ENCODE peak calls at places on chromosomes 5 and 9, in four cellular contexts. One of them, this sample, is unnamed.
A peak's percentile ranks its signal among the peaks of the same experiment; 100 is the strongest.

GRCh38 chr5:144309265-144309664 is 138.6 kb downstream of the KCTD16 start:
- DNase-seq in A549: no peak
- DNase-seq in B cell: no peak
- DNase-seq in bronchial epithelial cell: no peak
- DNase-seq in this sample: no peak

GRCh38 chr9:26658476-26658875 is 234.1 kb downstream of the CAAP1 start:
- DNase-seq in B cell: no peak
- DNase-seq in bronchial epithelial cell: no peak
- DNase-seq in A549: no peak
- DNase-seq in this sample: no peak

GRCh38 chr9:114003756-114004155 is 74.3 kb downstream of the AMBP start:
- DNase-seq in bronchial epithelial cell: no peak
- DNase-seq in B cell: no peak
- DNase-seq in A549: no peak
- DNase-seq in this sample: no peak

GRCh38 chr9:12785251-12785880 is 10.5 kb downstream of the LURAP1L start:
- DNase-seq in A549: no peak
- DNase-seq in bronchial epithelial cell: peak; percentile 81
- DNase-seq in B cell: no peak
- DNase-seq in this sample: no peak

GRCh38 chr9:121581775-121582600 is 69.4 kb upstream of the DAB2IP start:
- DNase-seq in B cell: no peak
- DNase-seq in A549: no peak
- DNase-seq in bronchial epithelial cell: no peak
- DNase-seq in this sample: no peak

GRCh38 chr9:93267091-93267541 is 83.2 kb downstream of the WNK2 start:
- DNase-seq in B cell: peak; percentile 21
- DNase-seq in bronchial epithelial cell: no peak
- DNase-seq in A549: no peak
- DNase-seq in this sample: peak; percentile 22

GRCh38 chr9:447230-448025 is 232.8 kb downstream of the DOCK8 start:
- DNase-seq in bronchial epithelial cell: peak; percentile 97
- DNase-seq in A549: peak; percentile 55
- DNase-seq in B cell: no peak
- DNase-seq in this sample: peak; percentile 26

GRCh38 chr5:149152317-149152746 is 11.0 kb downstream of the ABLIM3 start:
- DNase-seq in bronchial epithelial cell: peak; percentile 27
- DNase-seq in A549: peak; percentile 44
- DNase-seq in B cell: no peak
- DNase-seq in this sample: no peak

GRCh38 chr5:126778675-126779403 is 1.9 kb downstream of the LMNB1 start:
- DNase-seq in B cell: no peak
- DNase-seq in bronchial epithelial cell: no peak
- DNase-seq in A549: no peak
- DNase-seq in this sample: no peak

GRCh38 chr9:36575411-36575882 is 2.8 kb downstream of the MELK start:
- DNase-seq in bronchial epithelial cell: peak; percentile 51
- DNase-seq in B cell: no peak
- DNase-seq in A549: no peak
- DNase-seq in this sample: no peak

GRCh38 chr5:131245948-131246347 is 17.9 kb upstream of the CDC42SE2 start:
- DNase-seq in B cell: no peak
- DNase-seq in bronchial epithelial cell: no peak
- DNase-seq in A549: no peak
- DNase-seq in this sample: no peak

GRCh38 chr9:2740616-2741015 is 23.3 kb downstream of the KCNV2 start:
- DNase-seq in B cell: no peak
- DNase-seq in A549: no peak
- DNase-seq in bronchial epithelial cell: no peak
- DNase-seq in this sample: no peak

GRCh38 chr5:137753227-137753985 is 757 bp downstream of the HNRNPA0 start:
- DNase-seq in bronchial epithelial cell: no peak
- DNase-seq in A549: no peak
- DNase-seq in B cell: peak; percentile 43
- DNase-seq in this sample: peak; percentile 51

GRCh38 chr9:100492952-100493351 is 20.0 kb downstream of the TMEFF1 start:
- DNase-seq in bronchial epithelial cell: no peak
- DNase-seq in B cell: no peak
- DNase-seq in A549: no peak
- DNase-seq in this sample: no peak

GRCh38 chr9:16207161-16207560 is 654.3 kb downstream of the CCDC171 start:
- DNase-seq in A549: no peak
- DNase-seq in B cell: no peak
- DNase-seq in bronchial epithelial cell: no peak
- DNase-seq in this sample: no peak

GRCh38 chr9:113890693-113891092 is 14.6 kb downstream of the ZNF618 start:
- DNase-seq in bronchial epithelial cell: no peak
- DNase-seq in B cell: no peak
- DNase-seq in A549: no peak
- DNase-seq in this sample: no peak

GRCh38 chr5:161230222-161230621 is 316.3 kb downstream of the GABRB2 start:
- DNase-seq in B cell: no peak
- DNase-seq in bronchial epithelial cell: peak; percentile 31
- DNase-seq in A549: no peak
- DNase-seq in this sample: no peak

GRCh38 chr9:129183495-129184308 is 5.6 kb upstream of the IER5L start:
- DNase-seq in bronchial epithelial cell: no peak
- DNase-seq in A549: no peak
- DNase-seq in B cell: no peak
- DNase-seq in this sample: no peak

GRCh38 chr5:107127906-107128305 is 542.8 kb downstream of the EFNA5 start:
- DNase-seq in A549: no peak
- DNase-seq in B cell: no peak
- DNase-seq in bronchial epithelial cell: no peak
- DNase-seq in this sample: no peak

GRCh38 chr9:129427113-129427512 is 193.8 kb downstream of the C9orf50 start:
- DNase-seq in bronchial epithelial cell: no peak
- DNase-seq in A549: no peak
- DNase-seq in B cell: no peak
- DNase-seq in this sample: no peak

GRCh38 chr5:130063603-130064002 is 159.3 kb downstream of the CHSY3 start:
- DNase-seq in A549: no peak
- DNase-seq in B cell: no peak
- DNase-seq in bronchial epithelial cell: no peak
- DNase-seq in this sample: no peak

GRCh38 chr5:141867139-141867538 is 11.1 kb downstream of the PCDH1 start:
- DNase-seq in bronchial epithelial cell: no peak
- DNase-seq in B cell: no peak
- DNase-seq in A549: no peak
- DNase-seq in this sample: no peak

GRCh38 chr5:150766265-150766664 is 7.4 kb upstream of the DCTN4 start:
- DNase-seq in B cell: no peak
- DNase-seq in A549: no peak
- DNase-seq in bronchial epithelial cell: no peak
- DNase-seq in this sample: no peak

GRCh38 chr9:76459691-76460635 is 981 bp downstream of the GCNT1 start:
- DNase-seq in B cell: peak; percentile 36
- DNase-seq in A549: peak; percentile 33
- DNase-seq in bronchial epithelial cell: peak; percentile 65
- DNase-seq in this sample: peak; percentile 36

GRCh38 chr5:160262151-160262550 is 32.8 kb downstream of the FABP6 start:
- DNase-seq in B cell: no peak
- DNase-seq in bronchial epithelial cell: no peak
- DNase-seq in A549: no peak
- DNase-seq in this sample: no peak

GRCh38 chr5:22916393-22916792 is 63.2 kb upstream of the CDH12 start:
- DNase-seq in A549: no peak
- DNase-seq in B cell: no peak
- DNase-seq in bronchial epithelial cell: no peak
- DNase-seq in this sample: no peak

GRCh38 chr5:127031147-127031862 is 947 bp upstream of the MARCHF3 start:
- DNase-seq in B cell: peak; percentile 55
- DNase-seq in bronchial epithelial cell: no peak
- DNase-seq in A549: peak; percentile 9
- DNase-seq in this sample: peak; percentile 56

GRCh38 chr5:162189719-162190118 is 122.1 kb downstream of the GABRG2 start:
- DNase-seq in B cell: no peak
- DNase-seq in bronchial epithelial cell: no peak
- DNase-seq in A549: no peak
- DNase-seq in this sample: no peak

GRCh38 chr9:31415184-31415583 is 969.3 kb upstream of the ACO1 start:
- DNase-seq in A549: no peak
- DNase-seq in B cell: no peak
- DNase-seq in bronchial epithelial cell: no peak
- DNase-seq in this sample: no peak

GRCh38 chr9:111603041-111603440 is 3.6 kb upstream of the PTGR1 start:
- DNase-seq in B cell: no peak
- DNase-seq in A549: no peak
- DNase-seq in bronchial epithelial cell: no peak
- DNase-seq in this sample: no peak

GRCh38 chr5:14267166-14267838 is 124.2 kb downstream of the TRIO start:
- DNase-seq in B cell: no peak
- DNase-seq in A549: no peak
- DNase-seq in bronchial epithelial cell: no peak
- DNase-seq in this sample: no peak

GRCh38 chr5:157167219-157167621 is 1.2 kb upstream of the GARIN3 start:
- DNase-seq in B cell: no peak
- DNase-seq in bronchial epithelial cell: no peak
- DNase-seq in A549: no peak
- DNase-seq in this sample: no peak

GRCh38 chr9:133992780-133993634 is 883 bp upstream of the VAV2 start:
- DNase-seq in bronchial epithelial cell: peak; percentile 86
- DNase-seq in B cell: peak; percentile 94
- DNase-seq in A549: peak; percentile 64
- DNase-seq in this sample: peak; percentile 92

GRCh38 chr5:133298447-133298846 is 246.6 kb downstream of the HSPA4 start:
- DNase-seq in bronchial epithelial cell: no peak
- DNase-seq in A549: no peak
- DNase-seq in B cell: no peak
- DNase-seq in this sample: no peak

GRCh38 chr9:78118742-78119473 is 87.3 kb upstream of the GNAQ start:
- DNase-seq in bronchial epithelial cell: peak; percentile 95
- DNase-seq in A549: no peak
- DNase-seq in B cell: no peak
- DNase-seq in this sample: peak; percentile 34

GRCh38 chr9:82504620-82505019 is 516.0 kb downstream of the SPATA31D1 start:
- DNase-seq in A549: no peak
- DNase-seq in B cell: no peak
- DNase-seq in bronchial epithelial cell: no peak
- DNase-seq in this sample: no peak
- TF ChIP-seq CTCF in A549: no peak
- TF ChIP-seq CTCF in B cell: no peak
- TF ChIP-seq CTCF in bronchial epithelial cell: no peak
- TF ChIP-seq CTCF in this sample: no peak

GRCh38 chr5:174327317-174327864 is 281.9 kb downstream of the NSG2 start:
- DNase-seq in bronchial epithelial cell: peak; percentile 30
- DNase-seq in A549: peak; percentile 83
- DNase-seq in B cell: no peak
- DNase-seq in this sample: peak; percentile 77
- TF ChIP-seq CTCF in bronchial epithelial cell: peak; percentile 58
- TF ChIP-seq CTCF in A549: peak; percentile 85
- TF ChIP-seq CTCF in B cell: peak; percentile 37
- TF ChIP-seq CTCF in this sample: peak; percentile 51

DNA sequence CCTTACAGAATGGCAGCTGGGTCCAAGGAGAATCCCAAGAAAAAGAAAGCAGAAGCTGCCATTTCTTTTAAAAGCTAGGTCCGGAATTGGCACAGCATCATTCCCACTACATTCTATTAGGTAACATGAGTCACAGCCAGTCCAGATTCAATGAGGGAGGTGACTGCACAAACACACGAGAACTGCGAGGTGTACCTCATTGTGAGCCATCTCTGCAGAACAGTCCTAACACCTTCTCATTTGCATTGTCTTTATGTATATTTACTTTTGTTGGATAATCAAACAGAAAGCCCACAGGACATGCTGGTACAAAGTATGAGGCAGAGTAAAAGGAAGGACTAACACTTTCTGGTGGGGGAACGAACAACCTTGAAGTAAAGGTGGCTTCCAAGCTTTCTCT is 14.6 kb upstream of the HABP4 start:
- DNase-seq in bronchial epithelial cell: peak; percentile 85
- DNase-seq in B cell: no peak
- DNase-seq in A549: no peak
- DNase-seq in this sample: no peak
- TF ChIP-seq CTCF in bronchial epithelial cell: no peak
- TF ChIP-seq CTCF in B cell: no peak
- TF ChIP-seq CTCF in A549: no peak
- TF ChIP-seq CTCF in this sample: no peak

DNA sequence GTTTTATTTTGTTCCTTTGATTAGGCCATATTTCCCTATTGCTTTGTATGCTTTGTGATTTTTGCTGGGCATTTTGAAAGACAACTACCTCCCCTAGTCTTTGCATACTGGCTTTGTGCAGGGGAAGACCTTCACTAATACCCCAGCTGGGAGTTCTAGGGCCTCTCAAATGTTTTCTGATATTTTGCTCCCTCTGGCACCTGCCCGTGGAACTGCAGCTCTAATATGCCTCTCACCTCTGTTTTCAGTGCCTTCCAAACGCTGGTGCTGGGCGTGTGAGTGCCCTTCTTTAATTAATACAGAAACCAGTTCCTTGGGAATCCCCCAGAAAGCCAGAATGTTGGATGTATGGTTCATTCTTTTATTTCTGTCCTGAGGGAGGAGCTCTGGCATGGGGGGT is 204.5 kb downstream of the COMMD10 start:
- DNase-seq in A549: no peak
- DNase-seq in bronchial epithelial cell: no peak
- DNase-seq in B cell: no peak
- DNase-seq in this sample: no peak
- TF ChIP-seq CTCF in A549: no peak
- TF ChIP-seq CTCF in bronchial epithelial cell: no peak
- TF ChIP-seq CTCF in B cell: no peak
- TF ChIP-seq CTCF in this sample: no peak

DNA sequence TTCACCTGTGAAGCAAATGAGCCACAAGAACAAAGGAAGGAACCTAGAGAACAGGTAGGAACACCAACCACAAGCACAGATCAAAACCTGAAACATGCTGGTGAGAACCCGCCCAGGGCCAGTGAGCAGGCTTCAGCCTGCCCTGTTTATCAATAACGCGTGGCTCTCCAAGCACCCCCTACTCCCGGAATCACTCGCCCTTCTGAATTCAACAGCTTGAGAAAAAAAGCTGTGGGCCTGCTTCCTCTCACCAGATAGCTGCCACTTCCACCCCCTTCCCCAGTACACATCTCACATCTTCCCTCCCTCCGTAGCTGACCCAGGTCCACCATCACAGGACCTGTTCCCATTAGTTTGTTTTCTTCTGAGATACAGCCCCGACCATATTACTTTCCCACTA is 30.4 kb downstream of the B4GALT1 start:
- DNase-seq in B cell: no peak
- DNase-seq in bronchial epithelial cell: peak; percentile 72
- DNase-seq in A549: no peak
- DNase-seq in this sample: no peak
- TF ChIP-seq CTCF in B cell: no peak
- TF ChIP-seq CTCF in bronchial epithelial cell: no peak
- TF ChIP-seq CTCF in A549: no peak
- TF ChIP-seq CTCF in this sample: no peak

GRCh38 chr5:163306421-163306820 is 131.0 kb upstream of the CCNG1 start:
- DNase-seq in B cell: no peak
- DNase-seq in A549: no peak
- DNase-seq in bronchial epithelial cell: peak; percentile 21
- DNase-seq in this sample: no peak
- TF ChIP-seq CTCF in B cell: peak; percentile 17
- TF ChIP-seq CTCF in A549: peak; percentile 53
- TF ChIP-seq CTCF in bronchial epithelial cell: peak; percentile 8
- TF ChIP-seq CTCF in this sample: peak; percentile 37

GRCh38 chr5:1779782-1780620 is 19.6 kb downstream of the MRPL36 start:
- DNase-seq in A549: no peak
- DNase-seq in bronchial epithelial cell: no peak
- DNase-seq in B cell: no peak
- DNase-seq in this sample: no peak
- TF ChIP-seq CTCF in A549: no peak
- TF ChIP-seq CTCF in bronchial epithelial cell: no peak
- TF ChIP-seq CTCF in B cell: no peak
- TF ChIP-seq CTCF in this sample: no peak